ENCODE peak calls at places on chromosomes 4 and X, in seven cellular contexts. F, Y, W, T, L, S and A are unnamed samples.

GRCh38 chr4:123430031-123430430 is 33.4 kb downstream of the SPRY1 start:
- DNase-seq in L (no peak), S (no peak), Y (no peak), T (no peak), F (no peak), W (no peak), A (no peak)

GRCh38 chrX:31280580-31280979 is 208.7 kb upstream of the FTHL17 start:
- DNase-seq in W (no peak), Y (no peak), S (no peak), L (no peak), T (no peak), F (no peak), A (no peak)

GRCh38 chrX:136209016-136209738 is 42.0 kb downstream of the MAP7D3 start:
- DNase-seq in S (peak), F (peak), W (peak), Y (no peak), T (peak), L (peak), A (peak)

GRCh38 chr4:92988301-92988700 is 684.5 kb downstream of the GRID2 start:
- DNase-seq in T (no peak), W (no peak), F (no peak), L (no peak), S (no peak), Y (no peak), A (peak)

GRCh38 chrX:150806827-150807226 is 91.6 kb downstream of the CD99L2 start:
- DNase-seq in T (no peak), W (no peak), Y (no peak), F (no peak), S (no peak), L (no peak), A (no peak)

GRCh38 chr4:137000432-137000831 is 531.9 kb downstream of the PCDH18 start:
- DNase-seq in W (no peak), T (no peak), F (no peak), L (no peak), Y (no peak), S (no peak), A (no peak)

GRCh38 chr4:150037251-150037856 is 40.9 kb upstream of the DCLK2 start:
- DNase-seq in T (no peak), F (no peak), L (no peak), Y (no peak), W (no peak), S (no peak), A (no peak)

GRCh38 chr4:22692736-22693135 is at the start of gene GBA3:
- DNase-seq in T (no peak), F (no peak), W (no peak), S (no peak), Y (no peak), L (no peak), A (no peak)

GRCh38 chr4:129623233-129623632 is 527.3 kb downstream of the C4orf33 start:
- DNase-seq in S (no peak), F (no peak), T (no peak), Y (no peak), L (no peak), W (no peak), A (no peak)

GRCh38 chr4:2742081-2742822 is 13.9 kb downstream of the TNIP2 start:
- DNase-seq in T (no peak), W (no peak), F (no peak), Y (no peak), L (no peak), S (no peak), A (no peak)

GRCh38 chr4:88531549-88531948 is 8.0 kb upstream of the PYURF start:
- DNase-seq in L (peak), W (peak), F (peak), Y (no peak), S (no peak), T (no peak), A (no peak)
- H3K4me3 ChIP-seq in L (no peak), W (no peak), F (no peak), Y (no peak), S (no peak), T (no peak), A (no peak)

GRCh38 chr4:51830146-51830545 is 12.8 kb upstream of the DCUN1D4 start:
- DNase-seq in L (no peak), Y (no peak), F (no peak), W (no peak), T (peak), S (no peak), A (peak)

GRCh38 chr4:51835079-51835478 is 7.9 kb upstream of the DCUN1D4 start:
- DNase-seq in F (no peak), W (no peak), L (no peak), T (no peak), S (no peak), Y (no peak), A (no peak)

GRCh38 chr4:51836531-51836930 is 6.4 kb upstream of the DCUN1D4 start:
- DNase-seq in Y (no peak), L (no peak), W (no peak), F (no peak), S (no peak), T (no peak), A (peak)

GRCh38 chr4:51835854-51836253 is 7.1 kb upstream of the DCUN1D4 start:
- DNase-seq in F (no peak), S (no peak), Y (no peak), T (no peak), L (no peak), W (no peak), A (no peak)

GRCh38 chr4:51831133-51831532 is 11.8 kb upstream of the DCUN1D4 start:
- DNase-seq in L (peak), F (peak), T (peak), S (peak), Y (peak), W (peak), A (peak)
- TF ChIP-seq CTCF in L (peak), F (peak), T (peak), S (peak), Y (peak), W (peak), A (peak)

GRCh38 chrX:270848-271367 is 10.3 kb upstream of the PLCXD1 start:
- DNase-seq in L (no peak), W (no peak), S (peak), Y (peak), T (no peak), F (no peak), A (no peak)

GRCh38 chrX:274904-275475 is 6.2 kb upstream of the PLCXD1 start:
- DNase-seq in S (peak), Y (peak), F (no peak), W (no peak), T (no peak), L (no peak), A (peak)

GRCh38 chrX:276588-277171 is 4.5 kb upstream of the PLCXD1 start:
- DNase-seq in T (peak), F (no peak), L (peak), Y (peak), S (peak), W (peak), A (peak)

GRCh38 chrX:275967-276587 is 5.1 kb upstream of the PLCXD1 start:
- DNase-seq in S (peak), W (peak), Y (peak), L (peak), F (peak), T (peak), A (peak)

DNA sequence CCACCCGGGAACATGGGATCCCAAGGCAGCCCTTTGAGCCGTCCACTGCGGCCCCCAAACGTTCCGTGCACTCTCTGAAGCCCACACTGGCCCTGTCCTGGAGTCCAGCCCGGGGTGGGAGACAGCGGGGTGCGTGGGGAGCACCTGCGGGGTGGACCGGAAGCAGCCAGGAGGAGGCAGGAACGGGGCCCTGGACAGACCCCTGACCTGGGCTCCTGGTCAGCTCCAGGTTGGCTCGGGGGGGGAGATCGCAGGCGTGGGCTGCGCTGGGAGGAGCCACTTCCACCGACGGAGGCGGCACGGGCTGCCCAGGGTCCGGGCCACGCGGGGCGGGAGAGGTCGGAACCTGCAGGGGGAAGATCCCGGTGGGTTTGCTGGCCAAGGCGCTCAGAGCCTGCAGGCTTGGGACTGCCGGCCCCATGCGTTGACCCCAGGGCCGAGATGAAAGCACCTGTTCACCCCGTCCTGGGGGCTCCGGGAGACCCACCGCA is 5.7 kb upstream of the PLCXD1 start:
- DNase-seq in L (no peak), T (no peak), F (no peak), S (no peak), Y (peak), W (no peak), A (no peak)
- H3K4me3 ChIP-seq in L (no peak), T (no peak), F (no peak), S (peak), Y (peak), W (no peak), A (peak)

GRCh38 chrX:15724911-15725310 is 13.2 kb upstream of the CA5B start:
- DNase-seq in Y (no peak), W (no peak), T (no peak), F (no peak), L (no peak), S (no peak), A (no peak)
- TF ChIP-seq CTCF in Y (no peak), W (no peak), T (no peak), F (no peak), L (no peak), S (no peak), A (no peak)

GRCh38 chr4:153465583-153465921 is 608 bp upstream of the TMEM131L start:
- DNase-seq in T (peak), F (peak), W (peak), S (peak), Y (peak), L (peak), A (peak)
- H3K4me3 ChIP-seq in T (peak), F (peak), W (peak), S (peak), Y (peak), L (peak), A (peak)

DNA sequence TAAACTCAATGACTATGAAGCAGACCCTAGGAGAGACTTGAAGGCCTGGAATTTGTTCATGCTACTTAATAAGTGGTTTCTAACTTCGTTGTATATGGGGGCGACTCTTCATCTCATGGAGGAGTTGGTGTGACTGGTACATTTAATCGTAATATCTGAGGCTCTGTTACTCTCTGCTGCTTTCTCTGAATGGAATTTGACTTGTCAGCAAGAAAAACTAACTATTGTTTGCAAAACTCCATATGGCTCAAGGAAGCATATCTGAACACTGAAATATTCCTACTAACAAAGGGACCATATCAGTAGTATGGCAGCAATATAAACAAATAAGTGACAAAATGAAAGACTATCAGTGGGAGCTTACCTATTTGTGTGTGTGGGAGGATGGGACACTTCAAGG is 132.0 kb upstream of the RPS6KA6 start:
- DNase-seq in Y (no peak), T (no peak), W (no peak), F (no peak), S (no peak), L (no peak), A (no peak)
- TF ChIP-seq CTCF in Y (no peak), T (no peak), W (no peak), F (no peak), S (no peak), L (no peak), A (no peak)

DNA sequence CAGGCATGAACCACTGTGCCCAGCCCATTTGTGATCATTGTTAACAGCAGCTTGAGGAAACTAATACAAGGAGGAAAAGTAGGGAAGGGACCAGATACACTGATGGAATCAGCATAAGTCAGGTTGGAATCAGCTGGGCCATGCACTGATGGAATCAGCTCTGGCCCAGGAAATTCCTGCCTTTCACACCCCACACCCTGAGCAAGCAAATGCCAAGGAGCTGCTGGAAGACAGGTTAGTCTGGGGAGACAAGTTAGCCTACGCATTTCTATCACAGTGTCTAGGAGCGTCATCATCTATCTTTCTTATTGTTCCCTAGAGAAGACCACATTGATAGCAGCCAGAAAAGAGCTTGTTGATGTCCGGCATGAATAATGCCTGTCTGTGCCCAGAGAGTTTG is 16.3 kb upstream of the CEP135 start:
- DNase-seq in Y (no peak), W (no peak), T (no peak), S (no peak), F (no peak), L (no peak), A (no peak)
- H3K4me3 ChIP-seq in Y (no peak), W (no peak), T (no peak), S (no peak), F (no peak), L (no peak), A (no peak)

DNA sequence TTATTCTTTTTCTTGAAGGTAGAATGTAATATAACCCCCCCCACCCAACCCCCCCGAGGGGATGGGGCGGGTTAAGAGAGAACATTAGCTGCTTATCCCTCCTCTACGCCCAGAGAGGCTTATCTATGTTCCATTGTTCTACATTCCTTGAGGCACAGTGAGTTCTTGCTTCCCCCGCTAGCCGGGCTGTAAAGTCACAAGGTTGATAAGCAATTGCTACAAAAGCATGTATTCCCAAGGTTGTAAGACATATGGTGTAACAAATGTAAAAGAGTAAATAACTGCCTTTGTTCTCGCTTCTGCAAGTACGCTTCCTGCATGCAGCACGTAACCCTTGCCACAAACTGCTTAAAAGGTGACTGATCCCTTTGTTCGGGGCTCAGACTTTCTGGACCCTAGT is 8.2 kb downstream of the DCAF8L2 start:
- DNase-seq in F (no peak), T (no peak), L (no peak), S (no peak), W (no peak), Y (no peak), A (no peak)
- TF ChIP-seq CTCF in F (no peak), T (no peak), L (no peak), S (no peak), W (no peak), Y (no peak), A (no peak)

GRCh38 chr4:83113429-83113786 is 1.1 kb downstream of the PLAC8 start:
- DNase-seq in T (no peak), F (no peak), S (no peak), Y (no peak), W (no peak), L (peak), A (no peak)

GRCh38 chr4:83110970-83111369 is 3.6 kb downstream of the PLAC8 start:
- DNase-seq in T (no peak), Y (no peak), L (no peak), F (no peak), W (no peak), S (no peak), A (no peak)

GRCh38 chr4:83112239-83112638 is 2.3 kb downstream of the PLAC8 start:
- DNase-seq in L (no peak), T (no peak), F (no peak), Y (no peak), W (no peak), S (no peak), A (no peak)

GRCh38 chr4:83114576-83114975 is at the start of gene PLAC8:
- DNase-seq in T (no peak), Y (no peak), L (no peak), F (peak), S (no peak), W (no peak), A (peak)

DNA sequence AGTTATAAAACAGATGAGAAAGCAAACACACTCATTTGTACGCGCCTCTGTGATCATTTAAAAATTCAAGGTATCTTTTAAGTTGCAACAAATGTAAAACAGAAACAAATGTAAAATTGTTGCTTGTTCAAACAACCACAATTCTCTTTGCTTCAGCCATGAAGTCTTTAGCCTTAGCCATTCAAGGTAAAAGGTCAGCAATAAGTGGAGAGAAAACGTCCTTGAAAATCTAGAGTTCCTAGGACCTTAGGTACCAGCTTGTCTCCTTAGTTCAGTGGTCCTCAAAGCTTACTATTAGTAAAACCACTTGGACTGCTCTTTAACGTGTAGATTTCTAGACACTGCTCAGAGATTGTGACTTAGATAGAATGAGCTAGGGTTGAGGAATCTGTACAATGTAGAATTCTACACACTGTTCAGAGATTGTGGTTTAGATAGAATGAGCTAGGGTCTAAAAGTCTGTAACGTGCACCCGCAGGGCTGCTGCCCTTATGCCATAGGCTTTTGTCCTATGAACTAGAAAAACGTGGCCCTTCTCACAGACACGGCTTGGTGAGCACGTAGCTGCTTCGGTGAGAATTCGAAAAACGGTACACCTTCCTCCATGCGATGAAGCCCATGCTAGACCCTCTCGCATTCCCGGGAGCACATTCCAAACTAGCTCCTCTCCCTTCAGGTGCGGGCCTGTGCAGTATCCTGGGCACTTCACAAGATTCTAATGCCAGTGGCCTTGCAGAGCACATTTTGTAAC is 1.7 kb downstream of the PLAC8 start:
- DNase-seq in T (peak), F (peak), S (no peak), W (no peak), L (peak), Y (no peak), A (peak)
- H3K4me3 ChIP-seq in T (no peak), F (no peak), S (no peak), W (no peak), L (no peak), Y (no peak), A (no peak)